ENCODE peak calls at places on chromosomes 5 and 9, in nine cellular contexts. Z is GM23338, Y is epithelial cell of esophagus, U is left ventricle myocardium inferior, R is upper lobe of right lung, P is adrenal gland, M is cardiac fibroblast, T is fibroblast of lung, G is sigmoid colon. X is an unnamed sample.

GRCh38 chr5:96699186-96699820 is 37.1 kb downstream of the CAST start:
- DNase-seq in G (no peak), M (peak; percentile 43), U (no peak), Y (peak; percentile 24), Z (peak; percentile 48), R (no peak), T (peak; percentile 57), P (no peak), X (no peak)

GRCh38 chr5:126920291-126920690 is 110.1 kb downstream of the MARCHF3 start:
- DNase-seq in Z (no peak), G (no peak), Y (no peak), R (no peak), T (peak; percentile 76), U (no peak), M (peak; percentile 80), P (no peak), X (no peak)

GRCh38 chr5:66427043-66427442 is 169.2 kb upstream of the MAST4 start:
- DNase-seq in U (no peak), Y (no peak), T (no peak), M (no peak), G (no peak), R (no peak), Z (no peak), P (no peak), X (no peak)

GRCh38 chr5:118956727-118957126 is 31.6 kb downstream of the DTWD2 start:
- DNase-seq in Z (peak; percentile 49), G (no peak), U (no peak), Y (peak; percentile 22), M (peak; percentile 14), R (no peak), P (no peak), T (no peak), X (no peak)

GRCh38 chr5:75049581-75050274 is 2.6 kb downstream of the GCNT4 start:
- DNase-seq in Y (peak; percentile 86), G (no peak), U (peak; percentile 28), R (no peak), M (peak; percentile 66), T (peak; percentile 51), P (peak; percentile 39), Z (peak; percentile 90), X (peak; percentile 78)

GRCh38 chr9:109012009-109012875 is 1.1 kb downstream of the CTNNAL1 start:
- DNase-seq in M (peak; percentile 89), T (peak; percentile 96), R (peak; percentile 73), G (peak; percentile 85), U (peak; percentile 46), Z (peak; percentile 76), Y (peak; percentile 98), P (peak; percentile 72), X (peak; percentile 44)

GRCh38 chr9:99231708-99232107 is 9.6 kb downstream of the SEC61B start:
- DNase-seq in Y (peak; percentile 22), U (no peak), M (no peak), P (no peak), T (no peak), Z (peak; percentile 63), R (no peak), G (no peak), X (no peak)

GRCh38 chr9:38334234-38334633 is 58.3 kb upstream of the ALDH1B1 start:
- DNase-seq in Z (peak; percentile 72), M (no peak), P (no peak), U (no peak), Y (no peak), G (no peak), T (no peak), R (no peak), X (no peak)

GRCh38 chr9:124137009-124137943 is 120.5 kb upstream of the NEK6 start:
- DNase-seq in Y (no peak), U (no peak), G (no peak), Z (no peak), M (peak; percentile 64), P (no peak), T (peak; percentile 23), R (no peak), X (no peak)

GRCh38 chr9:18596920-18597319 is 123.0 kb downstream of the ADAMTSL1 start:
- DNase-seq in T (peak; percentile 53), G (no peak), U (no peak), R (no peak), M (peak; percentile 55), Z (no peak), P (no peak), Y (peak; percentile 51), X (no peak)

GRCh38 chr5:110258460-110258859 is 468.0 kb downstream of the TMEM232 start:
- DNase-seq in G (peak; percentile 68), R (peak; percentile 41), M (peak; percentile 26), U (no peak), T (peak; percentile 84), Z (no peak), P (peak; percentile 18), Y (peak; percentile 74), X (no peak)

GRCh38 chr5:6937675-6938074 is 224.4 kb downstream of the TENT4A start:
- DNase-seq in U (no peak), G (no peak), T (no peak), M (no peak), P (no peak), Y (no peak), Z (no peak), R (no peak), X (no peak)

GRCh38 chr9:133731876-133732321 is 6.3 kb downstream of the SARDH start:
- DNase-seq in M (peak; percentile 57), T (peak; percentile 28), P (peak; percentile 13), Y (no peak), G (no peak), Z (peak; percentile 83), R (peak; percentile 48), U (no peak), X (peak; percentile 80)

GRCh38 chr9:109276469-109277440 is 44.1 kb downstream of the EPB41L4B start:
- DNase-seq in T (no peak), Y (no peak), U (no peak), G (no peak), R (no peak), M (no peak), Z (no peak), P (no peak), X (no peak)

GRCh38 chr5:169084775-169085566 is 216.0 kb downstream of the SLIT3 start:
- DNase-seq in P (no peak), U (no peak), R (no peak), Z (no peak), T (no peak), G (no peak), Y (no peak), M (no peak), X (no peak)

GRCh38 chr5:41048986-41049385 is 22.2 kb downstream of the MROH2B start:
- DNase-seq in R (no peak), T (no peak), M (peak; percentile 48), Y (no peak), U (no peak), G (no peak), P (no peak), Z (no peak), X (no peak)

GRCh38 chr9:77019010-77019809 is at the start of gene FOXB2:
- DNase-seq in G (no peak), P (no peak), Y (no peak), Z (peak; percentile 70), R (no peak), M (no peak), T (no peak), U (no peak), X (no peak)
- H3K4me3 ChIP-seq in G (no peak within 1 kb of the TSS), P (no peak within 1 kb of the TSS), Y (no peak within 1 kb of the TSS), Z (peak within 1 kb of the TSS; percentile 63), R (no peak within 1 kb of the TSS), M (no peak within 1 kb of the TSS), T (no peak within 1 kb of the TSS), U (peak within 1 kb of the TSS; percentile 50), X (peak within 1 kb of the TSS; percentile 29)

GRCh38 chr5:35819656-35820055 is 37.0 kb upstream of the IL7R start:
- DNase-seq in P (no peak), U (no peak), Y (no peak), R (no peak), G (no peak), Z (no peak), M (no peak), T (no peak), X (no peak)

GRCh38 chr5:35821513-35821912 is 35.2 kb upstream of the IL7R start:
- DNase-seq in Y (no peak), T (no peak), R (no peak), P (no peak), U (no peak), G (no peak), M (no peak), Z (no peak), X (no peak)

GRCh38 chr5:35816881-35817521 is 39.7 kb upstream of the IL7R start:
- DNase-seq in T (no peak), Y (peak; percentile 25), U (no peak), G (no peak), Z (no peak), M (no peak), P (no peak), R (no peak), X (no peak)

GRCh38 chr5:35820720-35821119 is 36.0 kb upstream of the IL7R start:
- DNase-seq in G (no peak), P (no peak), M (no peak), T (no peak), R (no peak), U (no peak), Y (no peak), Z (no peak), X (no peak)

GRCh38 chr5:35819026-35819425 is 37.7 kb upstream of the IL7R start:
- DNase-seq in R (no peak), P (no peak), T (no peak), U (no peak), Z (no peak), G (no peak), Y (no peak), M (no peak), X (no peak)
- H3K4me3 ChIP-seq in R (no peak overlapping the region), P (no peak overlapping the region), T (no peak overlapping the region), U (no peak overlapping the region), Z (no peak overlapping the region), G (no peak overlapping the region), Y (no peak overlapping the region), M (no peak overlapping the region), X (no peak overlapping the region)

DNA sequence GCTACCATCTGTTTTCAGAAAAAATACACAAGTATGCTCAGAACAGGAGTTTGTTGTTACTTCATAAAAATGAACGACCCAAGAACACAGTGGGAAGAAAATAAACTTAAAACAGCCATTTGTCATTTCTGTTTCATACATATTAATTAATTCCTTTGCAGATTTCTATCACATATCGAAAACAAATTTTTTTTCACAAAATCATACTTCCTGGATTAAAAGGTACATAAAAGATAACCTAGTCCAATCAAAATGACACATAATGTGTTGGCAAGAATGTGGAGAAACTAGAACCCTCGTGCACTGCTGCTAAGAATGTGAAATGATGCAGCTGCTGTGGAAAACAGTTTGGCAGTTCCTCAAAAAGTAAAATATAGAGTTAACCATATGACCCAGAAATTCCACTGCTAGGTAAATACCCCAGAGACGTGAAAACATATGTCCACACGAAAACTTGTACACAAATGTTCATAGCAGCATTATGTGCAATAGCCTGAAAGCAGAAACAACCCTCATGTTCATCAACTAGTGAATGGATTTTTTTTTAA is 46.0 kb downstream of the MYO10 start:
- DNase-seq in Z (no peak), G (no peak), U (no peak), M (peak; percentile 82), P (no peak), T (peak; percentile 74), Y (peak; percentile 61), R (no peak), X (no peak)
- H3K4me3 ChIP-seq in Z (no peak overlapping the region), G (no peak overlapping the region), U (no peak overlapping the region), M (no peak overlapping the region), P (no peak overlapping the region), T (no peak overlapping the region), Y (no peak overlapping the region), R (no peak overlapping the region), X (no peak overlapping the region)

DNA sequence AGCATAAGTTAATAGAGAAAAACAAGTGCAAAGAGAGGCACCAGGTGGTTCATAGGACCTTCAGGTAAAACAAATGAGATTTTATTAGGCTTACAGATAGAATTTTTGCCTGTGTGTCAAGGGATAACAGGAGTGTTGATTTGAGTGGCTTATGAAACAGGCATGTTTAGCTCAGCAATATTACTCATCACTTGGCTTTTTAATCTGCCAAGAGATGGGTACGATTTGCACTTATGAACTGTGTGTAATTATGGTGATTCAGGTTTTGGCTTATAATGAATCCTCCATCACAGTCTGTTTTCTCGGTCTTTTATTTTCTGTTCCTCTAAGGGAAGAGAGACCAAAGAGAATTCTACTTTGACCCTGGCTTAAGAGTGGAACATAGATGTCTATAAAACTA is 199.3 kb downstream of the DMRTA1 start:
- DNase-seq in T (peak; percentile 50), Y (peak; percentile 42), U (no peak), M (peak; percentile 10), R (no peak), G (no peak), P (no peak), Z (no peak), X (no peak)
- H3K4me3 ChIP-seq in T (no peak overlapping the region), Y (no peak overlapping the region), U (no peak overlapping the region), M (no peak overlapping the region), R (peak overlapping the region; percentile 1), G (no peak overlapping the region), P (no peak overlapping the region), Z (no peak overlapping the region), X (no peak overlapping the region)